ENCODE peak calls at places on chromosome 7, in seven cellular contexts. L is IMR-90, O is H1, C is H9, B is neuronal stem cell, U is mesenchymal stem cell, P is trophoblast cell. G is an unnamed sample.

GRCh38 chr7:106285801-106286492 is 1.2 kb upstream of the NAMPT start:
- DNase-seq in L (peak; percentile 73), O (no peak), C (no peak), B (no peak), U (no peak), P (no peak), G (no peak)

GRCh38 chr7:2523461-2523905 is 3.9 kb downstream of the LFNG start:
- DNase-seq in L (no peak), O (no peak), C (peak; percentile 79), B (no peak), U (no peak), P (no peak), G (peak; percentile 62)

GRCh38 chr7:158818325-158819213 is 10.7 kb downstream of the ESYT2 start:
- DNase-seq in L (peak; percentile 96), O (peak; percentile 50), C (peak; percentile 78), B (peak; percentile 51), U (peak; percentile 100), P (peak; percentile 99), G (peak; percentile 95)

GRCh38 chr7:142002179-142002578 is 6.5 kb downstream of the MGAM start:
- DNase-seq in L (no peak), O (no peak), C (no peak), B (no peak), U (no peak), P (no peak), G (no peak)

GRCh38 chr7:93021748-93022147 is 96.0 kb downstream of the SAMD9 start:
- DNase-seq in L (no peak), O (no peak), C (no peak), B (no peak), U (no peak), P (no peak), G (no peak)

GRCh38 chr7:138559448-138559847 is 99.4 kb downstream of the TRIM24 start:
- DNase-seq in L (no peak), O (no peak), C (no peak), B (no peak), U (no peak), P (no peak), G (no peak)

GRCh38 chr7:84637568-84638338 is 443.2 kb upstream of the SEMA3A start:
- DNase-seq in L (peak; percentile 90), O (no peak), C (no peak), B (no peak), U (peak; percentile 65), P (peak; percentile 24), G (peak; percentile 91)

GRCh38 chr7:117251687-117252086 is 71.2 kb downstream of the WNT2 start:
- DNase-seq in L (peak; percentile 91), O (no peak), C (no peak), B (no peak), U (peak; percentile 39), P (no peak), G (no peak)

GRCh38 chr7:33601884-33602283 is 303.5 kb upstream of the BMPER start:
- DNase-seq in L (no peak), O (no peak), C (no peak), B (no peak), U (no peak), P (no peak), G (peak; percentile 31)

GRCh38 chr7:12921751-12922345 is 234.4 kb downstream of the ARL4A start:
- DNase-seq in L (no peak), O (no peak), C (no peak), B (no peak), U (no peak), P (no peak), G (no peak)

GRCh38 chr7:142440219-142441073 is 182.6 kb upstream of the PRSS58 start:
- DNase-seq in L (peak; percentile 85), O (no peak), C (no peak), B (no peak), U (peak; percentile 81), P (peak; percentile 38), G (peak; percentile 93)

GRCh38 chr7:771241-772004 is 44.3 kb upstream of the PRKAR1B start:
- DNase-seq in L (peak; percentile 31), O (no peak), C (no peak), B (no peak), U (peak; percentile 59), P (no peak), G (no peak)

GRCh38 chr7:11607676-11608075 is 224.3 kb downstream of the THSD7A start:
- DNase-seq in L (no peak), O (no peak), C (no peak), B (no peak), U (no peak), P (no peak), G (no peak)

GRCh38 chr7:32494946-32495297 is 367 bp upstream of the AVL9 start:
- DNase-seq in L (no peak), O (no peak), C (no peak), B (no peak), U (no peak), P (no peak), G (no peak)

GRCh38 chr7:135121868-135122267 is 26.0 kb upstream of the TMEM140 start:
- DNase-seq in L (no peak), O (no peak), C (peak; percentile 30), B (no peak), U (no peak), P (no peak), G (peak; percentile 16)

GRCh38 chr7:64294701-64295420 is 18.9 kb upstream of the ZNF736 start:
- DNase-seq in L (no peak), O (no peak), C (no peak), B (no peak), U (no peak), P (no peak), G (no peak)

GRCh38 chr7:133253522-133253882 is 624 bp downstream of the EXOC4 start:
- DNase-seq in L (peak; percentile 10), O (no peak), C (no peak), B (peak; percentile 2), U (peak; percentile 15), P (no peak), G (no peak)

GRCh38 chr7:18834574-18835361 is 282.7 kb downstream of the TWIST1 start:
- DNase-seq in L (no peak), O (no peak), C (no peak), B (no peak), U (no peak), P (no peak), G (no peak)

GRCh38 chr7:36661135-36661840 is 63.0 kb downstream of the AOAH start:
- DNase-seq in L (peak; percentile 26), O (no peak), C (peak; percentile 58), B (no peak), U (no peak), P (no peak), G (peak; percentile 84)

GRCh38 chr7:28575241-28575643 is 162.9 kb downstream of the CREB5 start:
- DNase-seq in L (peak; percentile 22), O (no peak), C (no peak), B (no peak), U (peak; percentile 64), P (no peak), G (peak; percentile 42)

GRCh38 chr7:100825760-100826545 is 1.4 kb downstream of the EPHB4 start:
- DNase-seq in L (peak; percentile 59), O (no peak), C (no peak), B (no peak), U (peak; percentile 72), P (no peak), G (peak; percentile 37)

GRCh38 chr7:31027161-31027965 is 24.7 kb upstream of the ADCYAP1R1 start:
- DNase-seq in L (no peak), O (no peak), C (peak; percentile 74), B (peak; percentile 44), U (peak; percentile 53), P (no peak), G (peak; percentile 67)

GRCh38 chr7:55133630-55134392 is 115.0 kb downstream of the EGFR start:
- DNase-seq in L (peak; percentile 99), O (no peak), C (no peak), B (no peak), U (peak; percentile 99), P (peak; percentile 79), G (no peak)

DNA sequence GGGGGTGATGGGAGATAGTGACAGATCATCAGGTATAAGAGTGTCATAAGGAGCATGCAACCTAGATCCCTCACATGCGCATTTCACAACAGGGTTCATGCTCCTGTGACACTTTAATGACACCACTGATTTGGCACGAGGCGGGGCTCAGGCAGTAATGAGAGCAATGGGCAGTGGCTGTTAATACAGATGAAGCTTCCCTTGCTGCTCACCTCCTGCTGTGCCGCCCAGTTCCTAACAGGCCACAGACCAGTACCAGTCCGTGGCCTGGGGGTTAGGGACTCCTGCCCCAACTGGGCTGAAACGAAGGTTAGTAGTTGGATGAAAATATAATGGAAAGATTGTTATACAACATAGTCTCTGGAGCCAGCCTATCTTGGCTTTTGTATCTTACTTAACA is 201.6 kb upstream of the LRRN3 start:
- DNase-seq in L (no peak), O (no peak), C (no peak), B (no peak), U (no peak), P (no peak), G (peak; percentile 50)
- H4K8ac ChIP-seq in L (no peak overlapping the region), O (no peak overlapping the region), C (no peak overlapping the region), B (no peak overlapping the region), U (no peak overlapping the region), P (no peak overlapping the region), G (no peak overlapping the region)

DNA sequence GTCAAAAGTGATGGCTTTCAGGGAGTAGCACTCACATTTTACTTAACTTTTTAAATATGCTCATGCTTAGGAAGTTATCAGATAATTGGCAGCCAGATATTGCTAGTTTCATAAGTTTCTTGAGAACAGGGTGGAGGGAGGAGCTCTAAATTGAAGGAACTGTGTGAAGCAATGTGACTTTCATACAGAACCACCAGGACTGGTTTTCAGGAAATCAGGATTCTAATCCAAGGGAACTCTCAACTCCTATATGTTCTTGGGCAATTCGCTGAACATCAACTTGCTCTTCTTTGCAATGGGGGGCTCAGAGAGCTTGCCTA is 2.8 kb upstream of the C7orf25 start:
- DNase-seq in L (no peak), O (no peak), C (no peak), B (no peak), U (no peak), P (no peak), G (no peak)
- H3K4me2 ChIP-seq in L (no peak overlapping the region), O (no peak overlapping the region), C (no peak overlapping the region), B (no peak overlapping the region), U (no peak overlapping the region), P (no peak overlapping the region), G (no peak overlapping the region)

DNA sequence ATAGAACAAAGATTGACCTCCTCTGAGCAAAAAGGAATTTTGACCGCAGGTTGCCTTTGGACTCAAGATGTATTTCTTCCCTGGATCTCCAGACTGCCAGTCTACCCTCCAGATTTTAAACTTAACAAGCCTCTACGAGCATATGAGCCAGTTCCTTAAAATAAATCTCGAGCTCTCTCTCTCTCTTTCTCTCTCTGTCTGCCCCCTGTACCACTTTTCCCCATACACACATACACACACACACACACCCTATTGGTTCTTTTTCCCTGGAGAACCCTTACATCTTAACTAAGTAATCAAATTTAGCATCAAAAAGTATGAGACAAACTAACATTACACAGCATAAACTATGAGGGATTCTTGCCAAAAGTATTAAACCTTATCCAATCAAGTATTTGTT is 11.4 kb downstream of the BCAP29 start:
- DNase-seq in L (no peak), O (no peak), C (no peak), B (no peak), U (no peak), P (no peak), G (no peak)
- H4K8ac ChIP-seq in L (no peak overlapping the region), O (no peak overlapping the region), C (no peak overlapping the region), B (no peak overlapping the region), U (no peak overlapping the region), P (no peak overlapping the region), G (no peak overlapping the region)

GRCh38 chr7:47381132-47381495 is 200.8 kb downstream of the TNS3 start:
- DNase-seq in L (no peak), O (no peak), C (no peak), B (peak; percentile 17), U (no peak), P (no peak), G (no peak)
- H3K4me2 ChIP-seq in L (no peak overlapping the region), O (peak overlapping the region; percentile 58), C (no peak overlapping the region), B (no peak overlapping the region), U (no peak overlapping the region), P (no peak overlapping the region), G (no peak overlapping the region)

GRCh38 chr7:99011706-99012404 is 132.1 kb downstream of the SMURF1 start:
- DNase-seq in L (no peak), O (no peak), C (no peak), B (no peak), U (no peak), P (no peak), G (no peak)
- H4K8ac ChIP-seq in L (no peak overlapping the region), O (no peak overlapping the region), C (no peak overlapping the region), B (no peak overlapping the region), U (no peak overlapping the region), P (no peak overlapping the region), G (no peak overlapping the region)